ENCODE peak calls at places on chromosomes 7 and 10, in five cellular contexts. I is A549, X is heart right ventricle, R is neuronal stem cell, S is stomach. C is an unnamed sample.

GRCh38 chr7:27172823-27173411 is 1.2 kb downstream of the HOXA10 start:
- DNase-seq in R (no peak), S (peak), I (peak), X (no peak), C (no peak)

GRCh38 chr7:6154542-6155404 is 117.7 kb downstream of the CYTH3 start:
- DNase-seq in I (no peak), R (no peak), S (no peak), X (no peak), C (no peak)

GRCh38 chr10:20007426-20007825 is 191.2 kb downstream of the PLXDC2 start:
- DNase-seq in I (no peak), R (no peak), S (no peak), X (no peak), C (no peak)

GRCh38 chr7:144594580-144594979 is 191.1 kb upstream of the NOBOX start:
- DNase-seq in S (no peak), X (no peak), I (no peak), R (no peak), C (no peak)

GRCh38 chr10:111128331-111129167 is 51.7 kb downstream of the ADRA2A start:
- DNase-seq in X (no peak), I (peak), S (no peak), R (no peak), C (no peak)

GRCh38 chr10:30562787-30563186 is 66.8 kb downstream of the LYZL2 start:
- DNase-seq in S (no peak), I (no peak), R (no peak), X (no peak), C (no peak)

GRCh38 chr10:21261705-21262285 is 263.7 kb downstream of the SKIDA1 start:
- DNase-seq in R (no peak), X (no peak), I (no peak), S (no peak), C (no peak)

GRCh38 chr10:13882112-13882711 is 295.4 kb downstream of the PRPF18 start:
- DNase-seq in I (peak), R (peak), X (no peak), S (no peak), C (no peak)

GRCh38 chr7:142632291-142633134 is 116.8 kb upstream of the PRSS1 start:
- DNase-seq in S (peak), X (peak), R (peak), I (peak), C (peak)

GRCh38 chr7:35336444-35336843 is 82.5 kb upstream of the TBX20 start:
- DNase-seq in I (no peak), S (no peak), R (no peak), X (peak), C (no peak)
- H3K4me3 ChIP-seq in I (no peak), S (no peak), R (no peak), X (no peak), C (no peak)

GRCh38 chr7:10122573-10123100 is 851.0 kb upstream of the PHF14 start:
- DNase-seq in S (no peak), X (no peak), R (peak), I (no peak), C (no peak)
- H3K27ac ChIP-seq in S (no peak), X (no peak), R (peak), I (no peak), C (peak)

GRCh38 chr10:8588135-8588534 is 533.6 kb downstream of the GATA3 start:
- DNase-seq in I (no peak), R (no peak), S (no peak), X (no peak), C (no peak)

GRCh38 chr10:8584666-8585065 is 530.2 kb downstream of the GATA3 start:
- DNase-seq in S (no peak), R (no peak), X (no peak), I (no peak), C (no peak)

GRCh38 chr10:8581521-8582225 is 527.2 kb downstream of the GATA3 start:
- DNase-seq in I (no peak), X (no peak), S (no peak), R (no peak), C (no peak)

GRCh38 chr10:8586504-8586903 is 532.0 kb downstream of the GATA3 start:
- DNase-seq in I (no peak), R (no peak), X (no peak), S (no peak), C (no peak)

DNA sequence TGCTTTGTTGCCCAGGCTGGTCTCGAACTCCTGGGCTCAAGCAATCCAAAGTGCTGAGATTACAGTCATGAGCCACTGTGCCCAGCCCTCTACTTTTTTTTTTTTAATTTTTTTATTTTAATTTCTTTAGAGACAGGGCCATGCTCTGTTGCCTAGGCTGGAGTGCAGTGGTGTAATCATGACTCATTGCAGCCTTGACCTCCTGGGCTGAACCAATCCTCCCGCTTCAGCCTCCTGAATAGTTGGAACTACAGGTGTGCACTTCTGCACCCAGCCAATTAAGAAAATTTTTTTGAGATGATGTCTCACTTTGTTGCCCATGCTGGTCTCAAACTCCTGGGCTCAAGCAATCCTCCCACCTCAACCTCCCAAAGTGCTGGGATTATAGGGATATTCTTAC is 528.6 kb downstream of the GATA3 start:
- DNase-seq in I (no peak), S (no peak), R (no peak), X (no peak), C (no peak)
- H3K4me3 ChIP-seq in I (no peak), S (no peak), R (no peak), X (no peak), C (no peak)

GRCh38 chr10:89204621-89205020 is 2.5 kb downstream of the CH25H start:
- DNase-seq in R (no peak), I (no peak), S (no peak), X (no peak), C (no peak)

GRCh38 chr10:89209718-89210117 is 2.6 kb upstream of the CH25H start:
- DNase-seq in S (no peak), I (no peak), X (no peak), R (no peak), C (no peak)

GRCh38 chr10:89207801-89208551 is 859 bp upstream of the CH25H start:
- DNase-seq in X (peak), I (no peak), R (peak), S (no peak), C (no peak)

GRCh38 chr10:89206402-89207180 is 526 bp downstream of the CH25H start:
- DNase-seq in S (peak), R (peak), X (peak), I (peak), C (no peak)

DNA sequence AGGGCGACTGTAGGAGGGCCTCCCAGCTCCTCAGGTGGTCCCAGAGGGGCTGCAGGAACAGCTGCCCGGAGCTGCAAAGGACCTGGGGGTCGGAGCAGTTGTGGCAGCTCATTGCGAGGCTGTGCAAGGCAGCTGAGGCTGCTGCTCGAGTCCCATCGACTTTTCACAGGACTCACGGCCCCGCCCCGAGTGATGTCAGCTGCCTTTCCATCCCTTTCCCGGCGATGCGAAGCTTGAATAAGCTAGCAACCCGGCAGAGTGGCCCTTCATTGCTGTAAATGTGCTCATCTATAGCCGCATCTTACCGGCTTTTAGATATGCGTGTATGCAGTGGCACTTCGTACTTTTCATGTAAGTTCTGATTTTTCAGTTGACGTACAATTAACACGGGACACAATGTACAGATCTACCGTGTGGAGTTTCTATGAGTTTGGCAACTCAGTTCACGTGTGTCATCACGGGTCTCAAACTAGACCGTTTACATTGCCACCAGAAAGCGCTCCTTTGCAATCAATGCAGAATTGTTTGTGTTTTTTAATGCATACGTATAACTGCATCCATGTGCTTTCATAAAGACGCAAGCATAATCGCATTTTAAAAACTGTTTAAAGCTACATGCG is at the start of gene CH25H:
- DNase-seq in S (peak), X (peak), R (peak), I (peak), C (peak)
- H3K27ac ChIP-seq in S (peak), X (peak), R (no peak), I (peak), C (peak)

GRCh38 chr7:131908719-131909118 is 352.3 kb upstream of the PODXL start:
- DNase-seq in R (no peak), I (no peak), X (no peak), S (no peak), C (no peak)
- H3K4me3 ChIP-seq in R (no peak), I (no peak), X (no peak), S (peak), C (no peak)

C was measured in lung.